ENCODE peak calls at places on chromosomes 5 and 9, in six cellular contexts. One of them, this sample, is unnamed.

GRCh38 chr5:16932401-16932800 is 3.7 kb downstream of the MYO10 start:
- DNase-seq in fibroblast of lung: no peak
- DNase-seq in A549: no peak
- DNase-seq in AG10803: no peak
- DNase-seq in tibial nerve: no peak
- DNase-seq in A673: no peak
- DNase-seq in this sample: no peak

GRCh38 chr5:175718401-175719108 is 60.7 kb downstream of the HRH2 start:
- DNase-seq in A549: peak; percentile 42
- DNase-seq in tibial nerve: peak; percentile 23
- DNase-seq in A673: peak; percentile 37
- DNase-seq in AG10803: no peak
- DNase-seq in fibroblast of lung: no peak
- DNase-seq in this sample: no peak

GRCh38 chr5:81326554-81326953 is 25.2 kb downstream of the ZCCHC9 start:
- DNase-seq in fibroblast of lung: no peak
- DNase-seq in tibial nerve: no peak
- DNase-seq in A549: no peak
- DNase-seq in A673: no peak
- DNase-seq in AG10803: no peak
- DNase-seq in this sample: no peak

GRCh38 chr5:139131062-139131856 is 66.9 kb downstream of the SIL1 start:
- DNase-seq in fibroblast of lung: peak; percentile 62
- DNase-seq in tibial nerve: no peak
- DNase-seq in A673: no peak
- DNase-seq in AG10803: peak; percentile 49
- DNase-seq in A549: no peak
- DNase-seq in this sample: no peak

GRCh38 chr5:15495026-15495425 is 5.0 kb upstream of the FBXL7 start:
- DNase-seq in fibroblast of lung: peak; percentile 8
- DNase-seq in A673: no peak
- DNase-seq in A549: no peak
- DNase-seq in tibial nerve: no peak
- DNase-seq in AG10803: peak; percentile 64
- DNase-seq in this sample: no peak

GRCh38 chr5:72847439-72847838 is 31.0 kb downstream of the TNPO1 start:
- DNase-seq in fibroblast of lung: peak; percentile 42
- DNase-seq in A673: no peak
- DNase-seq in tibial nerve: no peak
- DNase-seq in A549: no peak
- DNase-seq in AG10803: peak; percentile 62
- DNase-seq in this sample: no peak

GRCh38 chr5:32639943-32640342 is 54.6 kb downstream of the SUB1 start:
- DNase-seq in A673: no peak
- DNase-seq in AG10803: peak; percentile 17
- DNase-seq in fibroblast of lung: no peak
- DNase-seq in tibial nerve: no peak
- DNase-seq in A549: peak; percentile 55
- DNase-seq in this sample: no peak

GRCh38 chr9:77188242-77188641 is 10.9 kb downstream of the VPS13A start:
- DNase-seq in tibial nerve: no peak
- DNase-seq in AG10803: no peak
- DNase-seq in A673: no peak
- DNase-seq in A549: no peak
- DNase-seq in fibroblast of lung: no peak
- DNase-seq in this sample: no peak

GRCh38 chr5:1037123-1037670 is 28.6 kb downstream of the NKD2 start:
- DNase-seq in A549: no peak
- DNase-seq in AG10803: no peak
- DNase-seq in A673: no peak
- DNase-seq in fibroblast of lung: no peak
- DNase-seq in tibial nerve: no peak
- DNase-seq in this sample: no peak

GRCh38 chr5:154505567-154505966 is 27.5 kb upstream of the HAND1 start:
- DNase-seq in AG10803: no peak
- DNase-seq in fibroblast of lung: no peak
- DNase-seq in A673: no peak
- DNase-seq in A549: no peak
- DNase-seq in tibial nerve: no peak
- DNase-seq in this sample: no peak

GRCh38 chr9:73039253-73039915 is 86.5 kb upstream of the ALDH1A1 start:
- DNase-seq in tibial nerve: no peak
- DNase-seq in AG10803: peak; percentile 52
- DNase-seq in A673: peak; percentile 18
- DNase-seq in fibroblast of lung: peak; percentile 92
- DNase-seq in A549: no peak
- DNase-seq in this sample: peak; percentile 71

GRCh38 chr5:55191165-55191564 is 18.2 kb upstream of the CDC20B start:
- DNase-seq in A549: no peak
- DNase-seq in AG10803: peak; percentile 5
- DNase-seq in A673: no peak
- DNase-seq in fibroblast of lung: peak; percentile 20
- DNase-seq in tibial nerve: no peak
- DNase-seq in this sample: no peak

GRCh38 chr5:61052870-61053269 is 107.9 kb downstream of the NDUFAF2 start:
- DNase-seq in AG10803: peak; percentile 81
- DNase-seq in A549: peak; percentile 66
- DNase-seq in fibroblast of lung: peak; percentile 84
- DNase-seq in A673: peak; percentile 80
- DNase-seq in tibial nerve: no peak
- DNase-seq in this sample: peak; percentile 61

GRCh38 chr5:173573126-173573960 is 43.1 kb downstream of the BOD1 start:
- DNase-seq in A549: peak; percentile 55
- DNase-seq in tibial nerve: peak; percentile 54
- DNase-seq in AG10803: peak; percentile 53
- DNase-seq in A673: peak; percentile 65
- DNase-seq in fibroblast of lung: peak; percentile 52
- DNase-seq in this sample: no peak
- H3K4me3 ChIP-seq in A549: no peak overlapping the region
- H3K4me3 ChIP-seq in tibial nerve: no peak overlapping the region
- H3K4me3 ChIP-seq in AG10803: peak overlapping the region; percentile 50
- H3K4me3 ChIP-seq in A673: no peak overlapping the region
- H3K4me3 ChIP-seq in fibroblast of lung: no peak overlapping the region
- H3K4me3 ChIP-seq in this sample: peak overlapping the region; percentile 23

DNA sequence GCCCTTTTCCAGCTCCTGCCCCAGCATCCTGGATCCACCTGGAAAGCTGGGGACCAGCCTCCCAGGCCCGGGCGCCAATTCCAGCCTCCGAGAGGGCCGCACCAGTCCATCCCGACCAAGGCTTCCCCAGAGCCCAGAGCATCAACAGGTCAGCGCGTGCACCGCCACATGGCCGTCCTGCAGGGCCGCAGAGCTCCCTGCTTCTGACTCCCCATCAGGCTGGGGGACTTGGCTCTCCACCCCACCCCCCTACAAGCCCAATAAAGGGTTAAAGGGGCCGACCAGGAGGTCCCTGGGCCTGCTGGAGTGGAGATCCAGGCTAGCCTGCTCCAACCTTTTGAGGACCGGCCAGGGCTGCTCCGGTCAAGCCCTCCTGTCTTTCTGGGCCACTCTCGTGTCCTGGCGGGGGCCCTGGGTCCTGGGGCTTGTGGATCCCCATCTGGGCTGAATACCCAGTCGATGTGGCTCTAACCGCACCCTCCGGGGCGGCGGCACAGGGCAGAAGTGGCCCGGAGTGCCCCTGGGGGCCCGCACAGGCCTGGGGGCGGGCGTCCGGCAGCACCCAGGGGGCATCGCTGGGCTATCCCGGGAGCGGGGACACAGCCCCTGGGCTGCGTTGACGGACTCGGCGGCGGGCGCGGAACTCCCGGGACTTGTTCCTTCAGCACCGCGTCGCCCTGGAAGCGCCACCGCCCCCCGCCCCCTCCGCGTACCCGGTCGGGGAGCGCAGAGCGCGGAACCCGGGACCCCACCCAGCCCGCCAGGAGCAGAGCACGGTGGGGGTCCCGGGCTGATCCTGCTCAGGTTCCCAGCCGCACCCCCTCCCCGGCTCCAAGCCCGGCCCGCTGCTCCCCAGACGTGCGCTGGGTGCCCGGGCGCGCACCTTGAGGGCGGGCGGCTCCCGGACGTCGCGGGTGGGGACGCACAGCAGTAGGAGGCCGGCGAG is 590 bp downstream of the ENTPD2 start:
- DNase-seq in fibroblast of lung: no peak
- DNase-seq in A549: no peak
- DNase-seq in tibial nerve: no peak
- DNase-seq in AG10803: no peak
- DNase-seq in A673: no peak
- DNase-seq in this sample: no peak
- H3K4me3 ChIP-seq in fibroblast of lung: no peak overlapping the region
- H3K4me3 ChIP-seq in A549: peak overlapping the region; percentile 59
- H3K4me3 ChIP-seq in tibial nerve: peak overlapping the region; percentile 32
- H3K4me3 ChIP-seq in AG10803: no peak overlapping the region
- H3K4me3 ChIP-seq in A673: peak overlapping the region; percentile 42
- H3K4me3 ChIP-seq in this sample: no peak overlapping the region

DNA sequence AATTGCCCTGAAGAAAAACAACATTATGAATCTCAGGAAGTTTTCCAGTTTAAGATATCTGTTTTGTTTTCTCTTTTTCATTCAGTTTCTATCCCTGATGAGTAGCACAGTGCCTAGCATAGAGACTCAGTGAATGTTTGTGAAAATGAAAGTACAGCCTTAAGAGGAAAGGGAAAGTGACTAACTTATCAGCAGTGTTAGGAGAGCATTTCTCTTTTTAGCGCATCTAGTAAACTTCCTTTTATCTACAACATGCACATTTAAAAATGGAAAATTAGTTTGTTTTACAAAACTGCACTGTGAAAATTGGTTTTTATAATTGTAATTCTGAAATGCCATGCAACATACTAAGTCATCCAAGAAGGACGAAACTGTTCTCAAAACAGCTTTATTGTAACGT is 110.8 kb downstream of the SMARCA2 start:
- DNase-seq in fibroblast of lung: peak; percentile 39
- DNase-seq in A549: no peak
- DNase-seq in AG10803: no peak
- DNase-seq in A673: no peak
- DNase-seq in tibial nerve: no peak
- DNase-seq in this sample: no peak
- H3K4me3 ChIP-seq in fibroblast of lung: peak overlapping the region; percentile 2
- H3K4me3 ChIP-seq in A549: no peak overlapping the region
- H3K4me3 ChIP-seq in AG10803: peak overlapping the region; percentile 10
- H3K4me3 ChIP-seq in A673: no peak overlapping the region
- H3K4me3 ChIP-seq in tibial nerve: peak overlapping the region; percentile 7
- H3K4me3 ChIP-seq in this sample: no peak overlapping the region

DNA sequence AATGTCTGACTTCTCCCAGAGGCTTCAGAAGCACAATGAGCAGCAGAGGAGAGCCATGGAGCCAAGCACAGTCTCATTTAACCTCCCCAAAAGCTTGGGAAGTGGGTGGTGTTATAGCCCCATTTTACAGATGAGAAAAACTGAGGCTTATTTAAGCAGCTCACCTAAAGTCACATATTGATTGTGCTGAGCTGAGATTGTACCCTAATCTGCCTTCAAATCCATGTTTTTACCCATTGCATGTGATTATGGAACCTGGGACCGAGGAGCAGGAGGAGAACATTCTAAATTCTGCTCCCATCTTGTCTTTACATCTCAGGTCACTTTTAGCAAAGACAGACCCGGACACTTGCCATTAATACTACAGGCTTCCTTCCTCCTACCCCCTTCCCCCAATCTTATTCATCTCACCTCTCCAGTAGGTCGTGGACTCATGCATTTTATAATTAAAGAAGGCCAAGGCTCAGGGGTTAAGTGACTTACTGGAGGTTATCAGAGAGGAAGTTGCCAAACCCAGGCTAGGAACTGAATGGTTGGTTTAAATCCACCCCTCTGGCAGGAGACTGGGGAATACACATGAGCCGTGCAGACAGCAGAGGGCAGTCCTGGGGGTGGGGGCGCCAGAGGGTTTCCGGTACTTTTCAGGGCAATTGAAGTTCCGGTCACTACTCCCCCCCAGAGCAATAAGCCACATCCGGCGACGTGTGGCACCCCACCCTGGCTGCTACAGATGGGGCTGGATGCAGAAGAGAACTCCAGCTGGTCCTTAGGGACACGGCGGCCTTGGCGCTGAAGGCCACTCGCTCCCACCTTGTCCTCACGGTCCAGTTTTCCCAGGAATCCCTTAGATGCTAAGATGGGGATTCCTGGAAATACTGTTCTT is 51.0 kb upstream of the IL17B start:
- DNase-seq in tibial nerve: no peak
- DNase-seq in A549: no peak
- DNase-seq in AG10803: peak; percentile 47
- DNase-seq in fibroblast of lung: peak; percentile 60
- DNase-seq in A673: no peak
- DNase-seq in this sample: no peak
- H3K4me3 ChIP-seq in tibial nerve: no peak overlapping the region
- H3K4me3 ChIP-seq in A549: no peak overlapping the region
- H3K4me3 ChIP-seq in AG10803: no peak overlapping the region
- H3K4me3 ChIP-seq in fibroblast of lung: no peak overlapping the region
- H3K4me3 ChIP-seq in A673: no peak overlapping the region
- H3K4me3 ChIP-seq in this sample: no peak overlapping the region

DNA sequence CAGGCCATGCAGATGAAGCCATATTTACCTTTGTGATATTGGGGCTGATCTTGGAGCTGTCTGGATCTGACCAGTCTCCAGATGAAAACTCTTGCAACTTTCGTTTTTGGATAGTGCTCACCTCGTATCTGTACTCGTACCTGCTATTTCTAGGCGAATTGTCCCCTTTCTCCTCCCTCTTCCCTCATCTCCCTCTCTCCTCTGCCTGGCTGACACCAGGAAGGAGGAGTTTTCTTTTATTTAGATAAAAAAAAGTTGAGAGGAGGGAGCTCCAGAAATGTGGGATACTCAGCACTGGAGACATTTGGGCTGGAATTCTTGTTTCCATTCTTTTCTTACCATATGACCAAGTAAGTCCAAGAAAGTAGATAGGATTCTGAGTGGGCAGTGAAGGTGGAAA is 54.6 kb upstream of the ABL1 start:
- DNase-seq in tibial nerve: no peak
- DNase-seq in A673: no peak
- DNase-seq in fibroblast of lung: no peak
- DNase-seq in AG10803: no peak
- DNase-seq in A549: no peak
- DNase-seq in this sample: no peak
- H3K4me3 ChIP-seq in tibial nerve: peak overlapping the region; percentile 4
- H3K4me3 ChIP-seq in A673: peak overlapping the region; percentile 31
- H3K4me3 ChIP-seq in fibroblast of lung: peak overlapping the region; percentile 46
- H3K4me3 ChIP-seq in AG10803: peak overlapping the region; percentile 62
- H3K4me3 ChIP-seq in A549: peak overlapping the region; percentile 18
- H3K4me3 ChIP-seq in this sample: peak overlapping the region; percentile 35

GRCh38 chr9:113012492-113012891 is 500 bp upstream of the ZNF883 start:
- DNase-seq in A673: no peak
- DNase-seq in A549: no peak
- DNase-seq in AG10803: no peak
- DNase-seq in tibial nerve: no peak
- DNase-seq in fibroblast of lung: no peak
- DNase-seq in this sample: no peak

GRCh38 chr9:113011911-113012381 is at the start of gene ZNF883:
- DNase-seq in fibroblast of lung: peak; percentile 80
- DNase-seq in A673: peak; percentile 78
- DNase-seq in AG10803: peak; percentile 38
- DNase-seq in tibial nerve: no peak
- DNase-seq in A549: peak; percentile 73
- DNase-seq in this sample: peak; percentile 25
- H3K4me3 ChIP-seq in fibroblast of lung: peak within 1 kb of the TSS; percentile 41
- H3K4me3 ChIP-seq in A673: peak within 1 kb of the TSS; percentile 45
- H3K4me3 ChIP-seq in AG10803: peak within 1 kb of the TSS; percentile 49
- H3K4me3 ChIP-seq in tibial nerve: no peak within 1 kb of the TSS
- H3K4me3 ChIP-seq in A549: peak within 1 kb of the TSS; percentile 45
- H3K4me3 ChIP-seq in this sample: peak within 1 kb of the TSS; percentile 52

This sample was measured in skeletal muscle cell.